ENCODE peak calls at places on chromosome 20, in five cellular contexts. R, F, T, X and J are unnamed samples. For H3K4me1, the result is how much of the 10 kb centered on the place peaks cover.

GRCh38 chr20:35840403-35840802 is 68.6 kb downstream of the PHF20 start:
- DNase-seq in R (no peak), F (no peak), T (no peak), X (no peak), J (no peak)

GRCh38 chr20:17594443-17594842 is 24.6 kb downstream of the DSTN start:
- DNase-seq in R (no peak), F (no peak), T (peak), X (no peak), J (no peak)

GRCh38 chr20:2795451-2795850 is 5.0 kb downstream of the CPXM1 start:
- DNase-seq in R (no peak), F (no peak), T (no peak), X (no peak), J (no peak)

GRCh38 chr20:58139849-58140786 is 88.3 kb downstream of the ANKRD60 start:
- DNase-seq in R (no peak), F (peak), T (no peak), X (no peak), J (no peak)

GRCh38 chr20:25296094-25297093 is 48.5 kb downstream of the PYGB start:
- DNase-seq in R (peak), F (no peak), T (peak), X (no peak), J (no peak)

GRCh38 chr20:61436674-61437279 is 184.7 kb downstream of the CDH4 start:
- DNase-seq in R (no peak), F (peak), T (peak), X (no peak), J (peak)

GRCh38 chr20:37042986-37043972 is 52.5 kb downstream of the RBL1 start:
- DNase-seq in R (peak), F (no peak), T (no peak), X (peak), J (no peak)

GRCh38 chr20:21251278-21251677 is 51.9 kb upstream of the XRN2 start:
- DNase-seq in R (no peak), F (no peak), T (peak), X (no peak), J (no peak)

GRCh38 chr20:51542033-51542893 is at the start of gene NFATC2:
- DNase-seq in R (peak), F (peak), T (no peak), X (no peak), J (no peak)

GRCh38 chr20:57805784-57806183 is 96.0 kb upstream of the PMEPA1 start:
- DNase-seq in R (no peak), F (no peak), T (no peak), X (no peak), J (no peak)

GRCh38 chr20:38272398-38272797 is 11.9 kb upstream of the KIAA1755 start:
- DNase-seq in R (no peak), F (no peak), T (peak), X (no peak), J (no peak)

GRCh38 chr20:4234128-4234527 is 218.8 kb upstream of the RNF24 start:
- DNase-seq in R (no peak), F (no peak), T (peak), X (no peak), J (no peak)

GRCh38 chr20:63580796-63581461 is 6.9 kb upstream of the HELZ2 start:
- DNase-seq in R (peak), F (no peak), T (peak), X (no peak), J (no peak)

GRCh38 chr20:59171986-59172385 is 8.4 kb downstream of the ZNF831 start:
- DNase-seq in R (no peak), F (no peak), T (no peak), X (no peak), J (no peak)

GRCh38 chr20:51661609-51662178 is 106.5 kb downstream of the ATP9A start:
- DNase-seq in R (no peak), F (no peak), T (no peak), X (no peak), J (no peak)

GRCh38 chr20:3933126-3933684 is 44.0 kb downstream of the PANK2 start:
- DNase-seq in R (no peak), F (no peak), T (no peak), X (no peak), J (no peak)

GRCh38 chr20:2658414-2659354 is 5.3 kb downstream of the IDH3B start:
- DNase-seq in R (no peak), F (peak), T (no peak), X (no peak), J (no peak)

GRCh38 chr20:20102163-20102562 is 49.8 kb downstream of the CFAP61 start:
- DNase-seq in R (no peak), F (no peak), T (no peak), X (no peak), J (no peak)

GRCh38 chr20:37295001-37295400 is 5.5 kb downstream of the MANBAL start:
- DNase-seq in R (no peak), F (no peak), T (peak), X (no peak), J (no peak)

GRCh38 chr20:57717797-57718196 is 8.0 kb upstream of the PMEPA1 start:
- DNase-seq in R (no peak), F (no peak), T (no peak), X (no peak), J (no peak)

GRCh38 chr20:7094438-7094997 is 327.0 kb downstream of the BMP2 start:
- DNase-seq in R (no peak), F (peak), T (peak), X (no peak), J (no peak)

GRCh38 chr20:53828673-53829085 is 235.0 kb upstream of the ZNF217 start:
- DNase-seq in R (no peak), F (no peak), T (peak), X (no peak), J (no peak)

GRCh38 chr20:42430059-42430458 is 759.6 kb downstream of the PTPRT start:
- DNase-seq in R (no peak), F (no peak), T (peak), X (no peak), J (no peak)

GRCh38 chr20:58714340-58714922 is 21.8 kb downstream of the NPEPL1 start:
- DNase-seq in R (no peak), F (peak), T (no peak), X (no peak), J (no peak)

GRCh38 chr20:7147220-7147601 is 379.7 kb downstream of the BMP2 start:
- DNase-seq in R (no peak), F (no peak), T (no peak), X (no peak), J (no peak)

GRCh38 chr20:60589624-60590023 is 631.4 kb downstream of the CDH26 start:
- DNase-seq in R (no peak), F (no peak), T (no peak), X (no peak), J (no peak)

GRCh38 chr20:15163632-15164031 is 826.2 kb upstream of the FLRT3 start:
- DNase-seq in R (no peak), F (no peak), T (no peak), X (no peak), J (no peak)

GRCh38 chr20:3889489-3890409 is 562 bp downstream of the PANK2 start:
- DNase-seq in R (peak), F (peak), T (no peak), X (no peak), J (no peak)

GRCh38 chr20:57998276-57998675 is 230.2 kb downstream of the ANKRD60 start:
- DNase-seq in R (no peak), F (no peak), T (no peak), X (no peak), J (no peak)

GRCh38 chr20:16243470-16243869 is 329.8 kb downstream of the KIF16B start:
- DNase-seq in R (no peak), F (no peak), T (no peak), X (no peak), J (no peak)

GRCh38 chr20:11271319-11271718 is 597.5 kb upstream of the JAG1 start:
- DNase-seq in R (no peak), F (peak), T (no peak), X (no peak), J (peak)
- H3K4me1 ChIP-seq in R (under half), F (under half), T (under half), X (under half), J (under half)

GRCh38 chr20:62562831-62563230 is 79.5 kb upstream of the SLCO4A1 start:
- DNase-seq in R (no peak), F (no peak), T (no peak), X (no peak), J (no peak)
- H3K27ac ChIP-seq in R (no peak), F (no peak), T (peak), X (no peak), J (no peak)

GRCh38 chr20:22562620-22563019 is 21.8 kb downstream of the FOXA2 start:
- DNase-seq in R (no peak), F (no peak), T (no peak), X (no peak), J (no peak)
- H3K4me1 ChIP-seq in R (under half), F (under half), T (under half), X (under half), J (under half)

DNA sequence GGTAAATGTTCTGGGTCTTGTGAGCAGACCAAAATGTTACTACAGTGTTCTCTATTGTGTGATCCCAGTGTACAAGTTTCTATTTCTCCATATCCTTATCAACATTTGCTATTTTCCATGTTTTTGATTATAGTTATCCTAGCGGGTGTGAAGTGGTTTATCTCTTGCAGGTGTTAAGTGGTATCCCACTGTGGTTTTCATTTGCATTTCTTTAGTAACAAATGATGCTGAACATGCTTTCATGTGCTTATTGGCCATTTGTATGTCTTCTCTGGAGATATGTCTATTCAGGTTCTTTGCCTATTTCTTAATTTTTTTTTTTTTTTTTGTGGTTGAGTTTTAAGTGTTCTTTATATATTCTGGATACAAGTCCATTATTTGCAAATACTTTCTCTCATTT is 35.5 kb downstream of the NSFL1C start:
- DNase-seq in R (no peak), F (no peak), T (no peak), X (no peak), J (no peak)
- H3K27ac ChIP-seq in R (no peak), F (no peak), T (no peak), X (no peak), J (no peak)

GRCh38 chr20:32634041-32634805 is 39.5 kb downstream of the C20orf203 start:
- DNase-seq in R (no peak), F (no peak), T (peak), X (no peak), J (no peak)
- H3K4me1 ChIP-seq in R (under half), F (under half), T (under half), X (under half), J (under half)

GRCh38 chr20:50409495-50409894 is 100.7 kb upstream of the PTPN1 start:
- DNase-seq in R (no peak), F (no peak), T (peak), X (no peak), J (no peak)
- H3K27ac ChIP-seq in R (no peak), F (no peak), T (no peak), X (no peak), J (no peak)

DNA sequence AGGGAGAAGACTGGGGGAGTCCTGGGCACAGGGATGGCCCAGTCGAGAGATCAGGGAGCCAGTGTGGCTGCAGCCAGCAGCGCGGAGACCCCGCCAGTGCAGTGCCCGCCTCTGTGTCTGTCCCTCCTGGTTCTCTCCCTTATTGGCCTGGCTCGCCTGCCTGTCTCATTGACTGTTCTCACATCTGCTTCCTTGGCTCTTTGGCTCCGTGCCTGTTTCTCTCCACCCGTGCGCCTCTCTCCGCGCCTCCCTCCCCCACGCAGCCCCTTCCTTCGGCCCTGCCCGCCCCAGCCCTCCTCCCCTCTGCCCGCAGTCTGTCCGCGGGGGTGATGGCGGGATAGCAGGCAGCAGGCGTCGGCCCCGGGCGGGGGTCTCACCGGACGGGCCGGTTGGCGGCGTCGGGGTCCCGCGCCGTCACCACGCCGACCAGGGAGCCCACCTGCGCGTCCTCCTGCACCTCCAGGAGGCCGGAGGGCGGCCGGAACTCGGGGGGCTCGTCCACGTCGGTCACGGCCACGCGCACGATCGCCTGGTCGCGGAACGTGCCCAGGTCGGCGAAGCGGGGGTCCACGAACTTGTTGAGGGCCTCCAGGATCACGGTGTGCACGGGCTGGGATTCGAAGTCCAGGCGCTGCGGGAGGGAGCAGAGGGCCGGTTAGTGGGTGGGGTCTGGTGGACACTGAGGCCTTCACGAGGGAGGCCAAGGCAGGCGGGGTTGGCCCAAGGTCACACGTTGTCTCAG is 92.0 kb downstream of the CD40 start:
- DNase-seq in R (no peak), F (no peak), T (peak), X (no peak), J (no peak)
- H3K4me1 ChIP-seq in R (under half), F (under half), T (under half), X (under half), J (under half)

GRCh38 chr20:23658989-23659609 is 21.3 kb upstream of the CST3 start:
- DNase-seq in R (no peak), F (no peak), T (no peak), X (no peak), J (no peak)
- H3K27ac ChIP-seq in R (no peak), F (no peak), T (no peak), X (no peak), J (no peak)